ENCODE peak calls at places on chromosomes 6 and 20, in four cellular contexts. S is bronchial epithelial cell, R is mesendoderm, Q is brain microvascular endothelial cell. C is an unnamed sample.

GRCh38 chr6:24245275-24245674 is 112.6 kb downstream of the DCDC2 start:
- DNase-seq in S (no peak), R (no peak), Q (no peak), C (no peak)

GRCh38 chr6:44002591-44003344 is 124.5 kb downstream of the MRPL14 start:
- DNase-seq in S (peak), R (peak), Q (peak), C (no peak)

GRCh38 chr6:43695967-43696291 is 8.3 kb upstream of the MRPS18A start:
- DNase-seq in S (no peak), R (no peak), Q (no peak), C (no peak)

GRCh38 chr20:43914697-43915208 is at the start of gene TOX2:
- DNase-seq in S (no peak), R (peak), Q (no peak), C (no peak)

GRCh38 chr6:108896111-108896661 is 48.0 kb downstream of the ARMC2 start:
- DNase-seq in S (peak), R (no peak), Q (peak), C (no peak)

GRCh38 chr20:46057856-46058655 is 29.0 kb downstream of the SLC12A5 start:
- DNase-seq in S (peak), R (peak), Q (peak), C (no peak)

GRCh38 chr6:5030596-5031136 is 26.8 kb upstream of the RPP40 start:
- DNase-seq in S (peak), R (peak), Q (peak), C (peak)

GRCh38 chr20:64037199-64037497 is 1.2 kb downstream of the C20orf204 start:
- DNase-seq in S (no peak), R (no peak), Q (no peak), C (no peak)

GRCh38 chr6:158279615-158280014 is 32.6 kb upstream of the TULP4 start:
- DNase-seq in S (no peak), R (no peak), Q (no peak), C (no peak)

GRCh38 chr6:6631526-6632276 is 43.2 kb downstream of the LY86 start:
- DNase-seq in S (peak), R (no peak), Q (no peak), C (no peak)

GRCh38 chr20:62590301-62591121 is 51.8 kb upstream of the SLCO4A1 start:
- DNase-seq in S (peak), R (no peak), Q (peak), C (no peak)

GRCh38 chr20:59850018-59850641 is 83.3 kb downstream of the SYCP2 start:
- DNase-seq in S (peak), R (peak), Q (no peak), C (no peak)

GRCh38 chr6:74117113-74117512 is 421.1 kb downstream of the CD109 start:
- DNase-seq in S (no peak), R (no peak), Q (no peak), C (no peak)

GRCh38 chr6:48078092-48078491 is 32.9 kb downstream of the PTCHD4 start:
- DNase-seq in S (peak), R (no peak), Q (no peak), C (no peak)

GRCh38 chr6:24933868-24934401 is 1.8 kb downstream of the RIPOR2 start:
- DNase-seq in S (peak), R (peak), Q (no peak), C (no peak)

GRCh38 chr6:107340881-107341280 is 118.5 kb downstream of the PDSS2 start:
- DNase-seq in S (no peak), R (no peak), Q (no peak), C (no peak)

GRCh38 chr6:142459267-142459666 is 157.5 kb downstream of the ADGRG6 start:
- DNase-seq in S (peak), R (no peak), Q (no peak), C (no peak)